ENCODE peak calls at places on chromosomes 3 and 15, in ten cellular contexts. H, M, P, G, E, O, A, U, L and N are unnamed samples.
A peak's percentile ranks its signal among the peaks of the same experiment; 100 is the strongest.

GRCh38 chr15:39969871-39970270 is 36.0 kb downstream of the EIF2AK4 start:
- DNase-seq in H (no peak), M (peak; percentile 82), P (no peak), G (no peak), E (no peak), O (no peak), A (no peak), U (no peak), L (no peak), N (peak; percentile 73)

GRCh38 chr15:98760112-98760826 is 111.9 kb downstream of the IGF1R start:
- DNase-seq in H (no peak), M (no peak), P (no peak), G (no peak), E (no peak), O (no peak), A (no peak), U (no peak), L (no peak), N (no peak)

GRCh38 chr3:177744873-177745646 is 547.8 kb upstream of the TBL1XR1 start:
- DNase-seq in H (no peak), M (no peak), P (no peak), G (no peak), E (no peak), O (no peak), A (no peak), U (no peak), L (no peak), N (peak; percentile 91)

GRCh38 chr3:134795776-134796312 is 784 bp downstream of the EPHB1 start:
- DNase-seq in H (peak; percentile 5), M (peak; percentile 81), P (no peak), G (peak; percentile 18), E (peak; percentile 61), O (no peak), A (peak; percentile 64), U (no peak), L (no peak), N (peak; percentile 43)

GRCh38 chr3:100532411-100532810 is 40.0 kb downstream of the TMEM45A start:
- DNase-seq in H (no peak), M (no peak), P (no peak), G (no peak), E (no peak), O (no peak), A (no peak), U (no peak), L (no peak), N (no peak)

GRCh38 chr15:40756938-40757337 is 1.9 kb upstream of the RMDN3 start:
- DNase-seq in H (no peak), M (peak; percentile 5), P (no peak), G (no peak), E (no peak), O (no peak), A (peak; percentile 70), U (no peak), L (no peak), N (no peak)

GRCh38 chr3:147407107-147407494 is 758 bp upstream of the ZIC4 start:
- DNase-seq in H (no peak), M (no peak), P (no peak), G (no peak), E (no peak), O (no peak), A (no peak), U (no peak), L (no peak), N (no peak)

GRCh38 chr3:163582967-163583366 is 1495.3 kb downstream of the SI start:
- DNase-seq in H (no peak), M (no peak), P (no peak), G (no peak), E (no peak), O (no peak), A (no peak), U (no peak), L (no peak), N (no peak)

GRCh38 chr15:38860682-38861081 is 296.1 kb upstream of the RASGRP1 start:
- DNase-seq in H (no peak), M (no peak), P (no peak), G (no peak), E (no peak), O (no peak), A (no peak), U (no peak), L (no peak), N (peak; percentile 47)

GRCh38 chr3:102904629-102905028 is 469.8 kb downstream of the ZPLD1 start:
- DNase-seq in H (no peak), M (no peak), P (no peak), G (no peak), E (no peak), O (no peak), A (no peak), U (no peak), L (no peak), N (no peak)